ENCODE peak calls at places on chromosomes 12 and 14, in five cellular contexts. C, D, I, M and U are unnamed samples.

GRCh38 chr12:1614360-1614759 is 14.7 kb upstream of the WNT5B start:
- DNase-seq in D (no peak), M (no peak), C (no peak), I (no peak), U (no peak)

GRCh38 chr14:95290769-95291440 is 28.8 kb downstream of the CLMN start:
- DNase-seq in C (no peak), D (no peak), M (no peak), I (no peak), U (no peak)

GRCh38 chr12:10661338-10661737 is 12.5 kb downstream of the STYK1 start:
- DNase-seq in C (no peak), D (peak; percentile 47), M (no peak), I (no peak), U (no peak)

GRCh38 chr14:58243790-58244555 is 670 bp upstream of the PSMA3 start:
- DNase-seq in I (no peak), D (no peak), C (peak; percentile 12), M (no peak), U (no peak)

GRCh38 chr14:90693413-90693812 is 122.8 kb downstream of the TTC7B start:
- DNase-seq in C (no peak), D (no peak), I (no peak), M (no peak), U (no peak)

GRCh38 chr14:54503476-54503875 is 6.2 kb upstream of the CGRRF1 start:
- DNase-seq in C (no peak), I (no peak), D (peak; percentile 47), M (no peak), U (no peak)

GRCh38 chr12:66693901-66694513 is 15.1 kb upstream of the GRIP1 start:
- DNase-seq in M (peak; percentile 39), I (no peak), C (peak; percentile 80), D (peak; percentile 69), U (no peak)

GRCh38 chr12:49086116-49086515 is 8.5 kb downstream of the DHH start:
- DNase-seq in D (peak; percentile 76), I (no peak), C (no peak), M (no peak), U (no peak)

GRCh38 chr14:22071001-22071400 is 397.4 kb upstream of the OR4E1 start:
- DNase-seq in C (no peak), M (no peak), I (peak; percentile 18), D (no peak), U (peak; percentile 42)

GRCh38 chr14:74938873-74939495 is 15.9 kb upstream of the RPS6KL1 start:
- DNase-seq in C (no peak), D (no peak), M (no peak), I (no peak), U (no peak)

GRCh38 chr12:65335021-65335714 is 56.7 kb downstream of the MSRB3 start:
- DNase-seq in C (no peak), D (peak; percentile 95), I (no peak), M (no peak), U (no peak)

GRCh38 chr12:1122803-1123202 is 131.8 kb downstream of the ERC1 start:
- DNase-seq in I (peak; percentile 24), M (no peak), D (no peak), C (peak; percentile 14), U (no peak)

GRCh38 chr12:116924558-116925453 is 14.1 kb downstream of the FBXW8 start:
- DNase-seq in M (no peak), C (no peak), D (peak; percentile 91), I (peak; percentile 45), U (peak; percentile 52)

GRCh38 chr12:39368891-39369290 is 74.0 kb downstream of the KIF21A start:
- DNase-seq in I (no peak), D (no peak), C (no peak), M (no peak), U (no peak)

GRCh38 chr12:20798561-20798960 is 11.9 kb upstream of the SLCO1B3 start:
- DNase-seq in M (no peak), D (no peak), C (peak; percentile 56), I (no peak), U (no peak)

GRCh38 chr14:56414231-56414630 is 165.4 kb upstream of the TMEM260 start:
- DNase-seq in C (no peak), I (no peak), M (no peak), D (no peak), U (no peak)

GRCh38 chr14:75491376-75491978 is 30.8 kb upstream of the BATF start:
- DNase-seq in C (no peak), M (no peak), I (no peak), D (no peak), U (no peak)

GRCh38 chr12:15632708-15633107 is 156.5 kb downstream of the EPS8 start:
- DNase-seq in D (no peak), M (no peak), I (no peak), C (no peak), U (no peak)

GRCh38 chr12:38138225-38139221 is 178.1 kb upstream of the ALG10B start:
- DNase-seq in M (peak; percentile 24), C (peak; percentile 56), I (peak; percentile 38), D (peak; percentile 44), U (peak; percentile 29)

GRCh38 chr14:99196310-99196650 is 75.7 kb downstream of the BCL11B start:
- DNase-seq in C (no peak), I (no peak), M (no peak), D (no peak), U (no peak)

GRCh38 chr12:55745361-55746146 is 2.6 kb downstream of the GDF11 start:
- DNase-seq in D (no peak), M (peak; percentile 94), C (peak; percentile 96), I (no peak), U (no peak)

GRCh38 chr14:105856676-105857222 is 330.4 kb downstream of the TMEM121 start:
- DNase-seq in C (no peak), M (no peak), D (no peak), I (no peak), U (no peak)

GRCh38 chr14:52051251-52051650 is 17.6 kb downstream of the NID2 start:
- DNase-seq in M (no peak), D (no peak), I (no peak), C (no peak), U (no peak)

GRCh38 chr12:48015954-48016353 is 11.7 kb upstream of the COL2A1 start:
- DNase-seq in D (no peak), C (no peak), I (no peak), M (no peak), U (no peak)

GRCh38 chr14:59415836-59416620 is 49.2 kb downstream of the GPR135 start:
- DNase-seq in M (no peak), I (no peak), C (no peak), D (no peak), U (no peak)

GRCh38 chr12:3087758-3088157 is 10.6 kb downstream of the TSPAN9 start:
- DNase-seq in I (no peak), M (no peak), C (no peak), D (no peak), U (no peak)

GRCh38 chr14:92384461-92385133 is 61.6 kb downstream of the SLC24A4 start:
- DNase-seq in D (no peak), I (no peak), M (no peak), C (no peak), U (no peak)

GRCh38 chr12:96094201-96094600 is 58.8 kb upstream of the LTA4H start:
- DNase-seq in I (no peak), M (no peak), D (no peak), C (no peak), U (no peak)

GRCh38 chr12:66144796-66145754 is 14.5 kb upstream of the LLPH start:
- DNase-seq in C (peak; percentile 35), M (peak; percentile 27), D (peak; percentile 75), I (no peak), U (no peak)

DNA sequence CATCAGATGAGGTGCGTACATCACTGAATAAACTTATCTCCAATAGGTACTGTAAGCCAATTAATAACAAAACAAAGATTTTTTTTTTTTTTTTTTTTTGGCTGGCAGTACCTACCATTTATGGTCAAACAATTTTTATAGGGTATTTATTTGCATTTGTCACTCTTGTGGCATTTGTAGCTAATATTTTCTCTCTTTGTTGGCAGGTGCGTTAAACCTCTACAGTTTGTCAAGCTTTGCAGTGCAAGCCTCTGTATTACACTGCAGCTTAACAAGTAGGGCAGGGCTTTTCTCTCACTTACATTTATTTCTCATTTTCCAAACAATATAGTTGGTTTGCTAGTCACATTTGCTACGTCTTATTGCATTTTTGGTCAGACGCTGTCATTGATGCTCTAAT is 12.3 kb downstream of the PRPF39 start:
- DNase-seq in M (no peak), I (no peak), D (no peak), C (no peak), U (no peak)
- H3K36me3 ChIP-seq in M (peaks cover 9% of the 10 kb centered on the region), I (peaks cover 51% of the 10 kb centered on the region), D (peaks cover 17% of the 10 kb centered on the region), C (peaks cover 37% of the 10 kb centered on the region), U (peaks cover 3% of the 10 kb centered on the region)

DNA sequence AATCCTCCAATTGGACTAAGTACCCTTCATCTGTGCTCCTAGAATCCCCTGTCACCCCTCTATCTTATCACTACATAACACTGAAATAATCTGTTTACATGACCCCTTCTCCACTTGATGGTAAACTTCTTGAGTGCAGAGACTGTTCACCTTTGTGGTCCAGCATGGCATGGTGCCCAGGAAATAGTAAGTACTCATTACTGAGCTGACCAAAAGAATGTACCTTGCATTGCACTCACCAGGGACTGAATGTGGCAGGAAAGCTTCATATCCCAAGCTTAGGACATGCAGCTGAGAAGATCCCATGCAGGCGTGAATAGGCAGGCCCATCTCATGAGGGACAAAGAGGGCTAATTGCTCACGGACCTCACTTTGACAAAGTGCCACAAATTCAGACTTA is 1.4 kb upstream of the GARIN2 start:
- DNase-seq in M (no peak), C (no peak), I (no peak), D (peak; percentile 86), U (no peak)
- H3K27me3 ChIP-seq in M (no peaks in the 10 kb centered on the region), C (no peaks in the 10 kb centered on the region), I (no peaks in the 10 kb centered on the region), D (no peaks in the 10 kb centered on the region), U (no peaks in the 10 kb centered on the region)

DNA sequence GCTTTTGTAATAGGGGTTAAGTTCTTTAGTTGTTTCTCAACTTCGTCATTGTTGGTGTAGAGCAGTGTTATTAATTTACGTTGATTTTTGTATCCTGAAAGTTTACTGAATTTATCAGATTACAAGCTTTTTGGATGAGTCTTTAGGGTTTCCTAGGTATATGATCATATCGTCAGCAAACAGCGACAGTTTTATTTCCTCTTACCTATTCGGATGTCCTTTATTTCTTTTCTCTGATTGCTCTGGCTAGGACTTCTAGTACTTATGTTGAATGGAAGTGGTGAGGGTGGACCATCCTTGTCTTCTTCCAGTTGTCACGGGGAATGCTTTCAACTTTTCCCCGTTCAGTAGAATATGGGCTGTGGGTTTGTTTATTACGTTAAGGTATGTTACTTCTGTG is 37.8 kb downstream of the AEBP2 start:
- DNase-seq in M (no peak), C (no peak), D (no peak), I (no peak), U (no peak)
- H3K36me3 ChIP-seq in M (peaks cover 3% of the 10 kb centered on the region), C (peaks cover 20% of the 10 kb centered on the region), D (peaks cover 9% of the 10 kb centered on the region), I (peaks cover 48% of the 10 kb centered on the region), U (peaks cover 2% of the 10 kb centered on the region)

GRCh38 chr14:101687756-101688546 is 73.6 kb upstream of the PPP2R5C start:
- DNase-seq in I (no peak), D (no peak), C (no peak), M (no peak), U (no peak)

GRCh38 chr14:101681795-101682194 is 79.7 kb upstream of the PPP2R5C start:
- DNase-seq in I (no peak), M (no peak), C (no peak), D (no peak), U (no peak)

GRCh38 chr14:101689039-101689501 is 72.4 kb upstream of the PPP2R5C start:
- DNase-seq in I (no peak), C (no peak), M (no peak), D (no peak), U (no peak)

DNA sequence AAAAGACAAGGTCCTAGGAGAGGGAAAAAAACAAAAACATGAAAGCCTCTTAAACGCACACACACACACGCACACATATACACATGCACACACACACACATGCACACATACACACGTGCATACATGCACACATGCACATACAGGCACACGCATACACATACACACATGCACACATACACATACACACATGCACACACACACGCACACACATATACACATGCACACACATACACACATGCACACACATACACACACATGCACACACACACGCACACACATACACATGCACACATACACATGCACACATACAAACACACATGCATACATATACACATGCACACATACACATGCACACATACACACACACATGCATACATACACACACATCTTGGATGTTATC is 78.1 kb upstream of the PPP2R5C start:
- DNase-seq in D (no peak), M (no peak), I (no peak), C (no peak), U (no peak)
- H3K27me3 ChIP-seq in D (peaks cover 8% of the 10 kb centered on the region), M (peaks cover 23% of the 10 kb centered on the region), I (peaks cover 6% of the 10 kb centered on the region), C (peaks cover 68% of the 10 kb centered on the region), U (no peaks in the 10 kb centered on the region)